ENCODE peak calls at places on chromosome 13, in seven cellular contexts. Z, S, P, R, N, V and L are unnamed samples. For H3K36me3, the result is how much of the 10 kb centered on the place peaks cover.

GRCh38 chr13:22121340-22121739 is 450.5 kb downstream of the FGF9 start:
- DNase-seq in Z (no peak), S (peak), P (no peak), R (no peak), N (no peak), V (no peak), L (no peak)

GRCh38 chr13:25528266-25528665 is 156.5 kb downstream of the ATP8A2 start:
- DNase-seq in Z (no peak), S (no peak), P (no peak), R (no peak), N (no peak), V (no peak), L (no peak)

GRCh38 chr13:75458696-75459422 is 23.1 kb downstream of the TBC1D4 start:
- DNase-seq in Z (peak), S (peak), P (no peak), R (peak), N (no peak), V (peak), L (peak)

GRCh38 chr13:31048521-31048920 is 113.2 kb downstream of the HSPH1 start:
- DNase-seq in Z (peak), S (no peak), P (no peak), R (no peak), N (peak), V (peak), L (no peak)

GRCh38 chr13:46369506-46370268 is 17.4 kb downstream of the RUBCNL start:
- DNase-seq in Z (no peak), S (no peak), P (peak), R (no peak), N (peak), V (no peak), L (no peak)

GRCh38 chr13:112768795-112769411 is 79.1 kb downstream of the ATP11A start:
- DNase-seq in Z (no peak), S (peak), P (no peak), R (no peak), N (no peak), V (no peak), L (peak)

GRCh38 chr13:40672310-40673060 is 6.0 kb upstream of the FOXO1 start:
- DNase-seq in Z (no peak), S (no peak), P (peak), R (no peak), N (peak), V (no peak), L (no peak)

GRCh38 chr13:67100723-67101122 is 129.4 kb downstream of the PCDH9 start:
- DNase-seq in Z (peak), S (no peak), P (no peak), R (no peak), N (peak), V (no peak), L (no peak)

GRCh38 chr13:114313061-114313860 is 1.0 kb upstream of the CHAMP1 start:
- DNase-seq in Z (no peak), S (peak), P (peak), R (peak), N (peak), V (no peak), L (no peak)

GRCh38 chr13:51419015-51419636 is 33.7 kb downstream of the INTS6 start:
- DNase-seq in Z (no peak), S (no peak), P (no peak), R (no peak), N (no peak), V (no peak), L (no peak)

GRCh38 chr13:66530686-66531085 is 699.5 kb downstream of the PCDH9 start:
- DNase-seq in Z (no peak), S (no peak), P (no peak), R (no peak), N (no peak), V (no peak), L (no peak)

GRCh38 chr13:24304620-24305019 is 4.8 kb upstream of the C1QTNF9 start:
- DNase-seq in Z (no peak), S (no peak), P (peak), R (no peak), N (no peak), V (no peak), L (no peak)

GRCh38 chr13:36981156-36981743 is 17.9 kb downstream of the ALG5 start:
- DNase-seq in Z (no peak), S (no peak), P (peak), R (no peak), N (peak), V (peak), L (no peak)

GRCh38 chr13:82717249-82717648 is 1165.0 kb downstream of the SLITRK1 start:
- DNase-seq in Z (no peak), S (no peak), P (peak), R (no peak), N (peak), V (no peak), L (no peak)

GRCh38 chr13:111901301-111901905 is 165.5 kb upstream of the SOX1 start:
- DNase-seq in Z (peak), S (no peak), P (no peak), R (no peak), N (no peak), V (no peak), L (no peak)

GRCh38 chr13:29846475-29847256 is 3.8 kb downstream of the UBL3 start:
- DNase-seq in Z (no peak), S (no peak), P (no peak), R (no peak), N (no peak), V (no peak), L (no peak)

GRCh38 chr13:34265016-34265692 is 447.2 kb downstream of the RFC3 start:
- DNase-seq in Z (no peak), S (no peak), P (no peak), R (no peak), N (peak), V (no peak), L (no peak)

GRCh38 chr13:102235689-102236088 is 166.2 kb downstream of the FGF14 start:
- DNase-seq in Z (no peak), S (no peak), P (no peak), R (no peak), N (no peak), V (no peak), L (no peak)

GRCh38 chr13:44763604-44764311 is 187.6 kb upstream of the TSC22D1 start:
- DNase-seq in Z (no peak), S (no peak), P (no peak), R (peak), N (peak), V (no peak), L (peak)

GRCh38 chr13:32383836-32384618 is 43.9 kb downstream of the N4BP2L1 start:
- DNase-seq in Z (no peak), S (no peak), P (no peak), R (no peak), N (no peak), V (no peak), L (no peak)
- H3K36me3 ChIP-seq in Z (under half), S (under half), P (under half), R (under half), N (under half), V (under half), L (under half)

GRCh38 chr13:110448677-110449076 is 112.8 kb downstream of the RAB20 start:
- DNase-seq in Z (no peak), S (no peak), P (no peak), R (no peak), N (no peak), V (no peak), L (no peak)

GRCh38 chr13:110447058-110447511 is 114.4 kb downstream of the RAB20 start:
- DNase-seq in Z (no peak), S (peak), P (peak), R (no peak), N (peak), V (no peak), L (no peak)

GRCh38 chr13:110446570-110446880 is 115.0 kb downstream of the RAB20 start:
- DNase-seq in Z (no peak), S (no peak), P (no peak), R (no peak), N (no peak), V (no peak), L (no peak)

GRCh38 chr13:110448230-110448629 is 113.3 kb downstream of the RAB20 start:
- DNase-seq in Z (no peak), S (no peak), P (peak), R (no peak), N (peak), V (no peak), L (no peak)

DNA sequence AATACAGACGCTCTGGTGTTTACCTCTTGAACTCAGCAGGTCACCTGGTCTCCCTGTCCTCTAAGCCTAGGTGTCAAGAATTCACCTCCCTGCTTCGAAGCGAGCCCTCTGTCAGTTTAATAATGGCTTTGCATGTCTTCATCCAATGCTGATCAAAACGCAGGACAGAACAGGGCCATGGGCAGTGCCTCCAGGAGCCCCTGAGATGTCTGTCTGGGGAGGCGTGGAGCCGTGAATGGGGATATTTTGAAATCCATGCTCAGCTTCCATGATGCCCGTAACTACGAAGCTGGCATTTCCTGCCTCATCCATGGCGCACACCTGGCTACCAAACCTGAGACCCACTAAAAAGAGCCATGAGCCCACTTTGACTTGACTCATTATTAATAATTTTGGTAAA is 113.7 kb downstream of the RAB20 start:
- DNase-seq in Z (no peak), S (no peak), P (no peak), R (no peak), N (no peak), V (no peak), L (no peak)
- H3K36me3 ChIP-seq in Z (half or more), S (under half), P (half or more), R (under half), N (under half), V (under half), L (half or more)

DNA sequence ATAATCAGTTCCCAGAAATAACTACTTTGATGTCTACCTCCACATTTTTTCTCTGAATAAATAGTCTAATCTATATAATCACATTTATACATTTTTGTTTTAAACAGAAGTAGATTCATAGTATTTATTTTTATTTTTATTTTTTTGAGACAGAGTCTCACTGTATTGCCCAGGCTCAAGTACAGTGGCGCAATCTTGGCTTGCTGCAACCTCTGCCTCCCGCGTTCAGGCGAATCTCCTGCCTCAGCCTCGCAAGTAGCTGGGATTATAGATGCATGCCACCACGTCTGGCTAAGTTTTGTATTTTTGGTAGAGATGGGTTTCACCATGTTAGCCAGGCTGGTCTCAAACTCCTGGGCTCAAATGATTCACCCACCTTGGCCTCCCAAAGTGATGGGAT is 16.7 kb downstream of the TM9SF2 start:
- DNase-seq in Z (no peak), S (no peak), P (no peak), R (no peak), N (no peak), V (no peak), L (no peak)
- H3K36me3 ChIP-seq in Z (under half), S (under half), P (under half), R (under half), N (under half), V (under half), L (half or more)

DNA sequence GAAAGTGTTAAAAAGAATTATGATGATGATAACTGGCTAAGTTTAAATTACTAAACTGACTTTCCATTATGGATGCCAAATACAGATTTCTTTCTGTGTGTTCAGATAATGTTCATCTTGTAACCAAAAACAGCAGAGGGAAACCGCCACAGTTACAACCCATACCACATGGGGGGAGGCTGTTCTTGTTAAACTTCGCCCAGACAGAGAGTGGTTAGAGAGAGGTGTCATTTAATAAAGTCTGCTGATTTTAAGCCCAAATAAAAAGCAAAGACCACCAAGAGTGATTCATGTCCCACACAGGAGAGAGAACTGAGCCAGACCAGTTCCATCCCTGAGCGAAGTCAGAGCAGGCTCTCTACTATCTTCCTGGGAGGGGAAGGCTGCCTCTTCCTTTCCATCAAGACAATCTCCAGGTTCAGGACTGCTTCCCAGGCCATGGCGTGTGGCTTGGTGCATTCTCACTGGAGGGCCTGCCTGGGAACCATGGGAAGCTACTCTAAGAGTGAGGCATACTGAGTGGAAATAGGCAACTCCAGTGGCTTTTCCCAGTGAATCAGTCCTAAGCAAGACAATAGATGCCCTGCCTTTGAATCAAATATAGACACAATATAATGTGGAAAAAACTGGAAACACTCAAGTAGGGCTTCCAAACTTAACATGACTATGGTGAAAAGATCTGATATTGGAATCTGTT is 18.2 kb downstream of the EFNB2 start:
- DNase-seq in Z (no peak), S (no peak), P (no peak), R (no peak), N (no peak), V (no peak), L (no peak)
- H3K36me3 ChIP-seq in Z (under half), S (under half), P (under half), R (under half), N (under half), V (under half), L (under half)

GRCh38 chr13:99072356-99072755 is 94.5 kb upstream of the DOCK9 start:
- DNase-seq in Z (no peak), S (no peak), P (no peak), R (no peak), N (no peak), V (no peak), L (no peak)

GRCh38 chr13:99078014-99078771 is 100.3 kb upstream of the DOCK9 start:
- DNase-seq in Z (no peak), S (no peak), P (no peak), R (no peak), N (no peak), V (no peak), L (no peak)

GRCh38 chr13:99074693-99075092 is 96.8 kb upstream of the DOCK9 start:
- DNase-seq in Z (no peak), S (no peak), P (no peak), R (no peak), N (no peak), V (no peak), L (no peak)

GRCh38 chr13:99072941-99073340 is 95.1 kb upstream of the DOCK9 start:
- DNase-seq in Z (no peak), S (no peak), P (no peak), R (no peak), N (no peak), V (no peak), L (no peak)

GRCh38 chr13:99075268-99076191 is 97.7 kb upstream of the DOCK9 start:
- DNase-seq in Z (no peak), S (peak), P (no peak), R (no peak), N (no peak), V (no peak), L (no peak)
- H3K36me3 ChIP-seq in Z (under half), S (under half), P (under half), R (under half), N (under half), V (under half), L (under half)